ENCODE peak calls at places on chromosomes 5 and 9, in nine cellular contexts. C is body of pancreas; P is stimulated activated CD4-positive, alpha-beta T cell treated with anti-CD3 and anti-CD28 coated beads, Interleukin-12 subunit alpha, Interleukin-12 subunit beta, amount 100 ng/mL, for 4 hours; L is naive thymus-derived CD8-positive, alpha-beta T cell; D is aorta; Q is adrenal gland; W is fibroblast of lung; O is T-helper 2 cell; S is AG10803. U is an unnamed sample.
A peak's percentile ranks its signal among the peaks of the same experiment; 100 is the strongest.

GRCh38 chr5:75723378-75723777 is 6.1 kb upstream of the POC5 start:
- DNase-seq in C (no peak), P (no peak), L (no peak), D (no peak), Q (no peak), W (no peak), O (no peak), S (no peak), U (no peak)

GRCh38 chr9:126379661-126380365 is 53.2 kb downstream of the MVB12B start:
- DNase-seq in C (no peak), P (no peak), L (no peak), D (no peak), Q (no peak), W (peak; percentile 62), O (no peak), S (no peak), U (no peak)

GRCh38 chr9:32422237-32422806 is 37.9 kb downstream of the ACO1 start:
- DNase-seq in C (no peak), P (no peak), L (no peak), D (no peak), Q (no peak), W (no peak), O (no peak), S (no peak), U (no peak)

GRCh38 chr5:147481376-147481775 is 28.5 kb downstream of the DPYSL3 start:
- DNase-seq in C (no peak), P (no peak), L (no peak), D (no peak), Q (no peak), W (peak; percentile 98), O (no peak), S (peak; percentile 90), U (no peak)

GRCh38 chr9:14433841-14434511 is 120.0 kb upstream of the NFIB start:
- DNase-seq in C (peak; percentile 18), P (no peak), L (no peak), D (no peak), Q (peak; percentile 25), W (peak; percentile 63), O (no peak), S (peak; percentile 63), U (peak; percentile 22)

GRCh38 chr5:85515588-85515987 is 1102.2 kb upstream of the COX7C start:
- DNase-seq in C (no peak), P (no peak), L (no peak), D (no peak), Q (no peak), W (no peak), O (no peak), S (no peak), U (no peak)

GRCh38 chr5:32916648-32917047 is 205.5 kb downstream of the NPR3 start:
- DNase-seq in C (peak; percentile 13), P (no peak), L (no peak), D (no peak), Q (peak; percentile 18), W (peak; percentile 29), O (no peak), S (peak; percentile 53), U (no peak)

GRCh38 chr9:130906727-130907416 is 10.3 kb upstream of the QRFP start:
- DNase-seq in C (no peak), P (no peak), L (no peak), D (no peak), Q (no peak), W (no peak), O (no peak), S (no peak), U (no peak)

GRCh38 chr5:14326035-14326909 is 183.1 kb downstream of the TRIO start:
- DNase-seq in C (no peak), P (no peak), L (no peak), D (no peak), Q (no peak), W (no peak), O (no peak), S (no peak), U (no peak)

GRCh38 chr9:121984726-121985402 is 108.2 kb downstream of the TTLL11 start:
- DNase-seq in C (no peak), P (no peak), L (no peak), D (no peak), Q (no peak), W (peak; percentile 91), O (no peak), S (peak; percentile 94), U (no peak)

GRCh38 chr5:32964246-32964645 is 253.1 kb downstream of the NPR3 start:
- DNase-seq in C (no peak), P (no peak), L (no peak), D (no peak), Q (no peak), W (peak; percentile 38), O (no peak), S (peak; percentile 69), U (no peak)

GRCh38 chr9:4955836-4956235 is 29.2 kb upstream of the JAK2 start:
- DNase-seq in C (no peak), P (no peak), L (no peak), D (no peak), Q (no peak), W (no peak), O (no peak), S (no peak), U (no peak)

GRCh38 chr5:85428426-85428934 is 1043.8 kb upstream of the EDIL3 start:
- DNase-seq in C (no peak), P (no peak), L (no peak), D (no peak), Q (no peak), W (no peak), O (no peak), S (no peak), U (no peak)

GRCh38 chr5:174744896-174745295 is 20.5 kb downstream of the MSX2 start:
- DNase-seq in C (no peak), P (no peak), L (no peak), D (no peak), Q (no peak), W (peak; percentile 33), O (no peak), S (no peak), U (no peak)

GRCh38 chr5:111010783-111011182 is 60.7 kb upstream of the TSLP start:
- DNase-seq in C (no peak), P (no peak), L (no peak), D (no peak), Q (no peak), W (no peak), O (no peak), S (no peak), U (no peak)

GRCh38 chr9:90961375-90961774 is 159.8 kb downstream of the SYK start:
- DNase-seq in C (no peak), P (no peak), L (no peak), D (peak; percentile 60), Q (no peak), W (peak; percentile 70), O (no peak), S (peak; percentile 38), U (peak; percentile 83)

GRCh38 chr5:140312067-140312790 is 9.3 kb upstream of the PFDN1 start:
- DNase-seq in C (peak; percentile 42), P (no peak), L (no peak), D (peak; percentile 62), Q (peak; percentile 47), W (peak; percentile 98), O (no peak), S (peak; percentile 89), U (no peak)

GRCh38 chr5:127846884-127847283 is 143.7 kb downstream of the CCDC192 start:
- DNase-seq in C (no peak), P (no peak), L (no peak), D (no peak), Q (no peak), W (no peak), O (no peak), S (no peak), U (no peak)

GRCh38 chr9:128634111-128634510 is 22.5 kb downstream of the DYNC2I2 start:
- DNase-seq in C (no peak), P (no peak), L (no peak), D (peak; percentile 30), Q (no peak), W (no peak), O (no peak), S (no peak), U (no peak)

GRCh38 chr5:1499851-1500250 is 23.9 kb downstream of the LPCAT1 start:
- DNase-seq in C (no peak), P (no peak), L (no peak), D (no peak), Q (no peak), W (no peak), O (no peak), S (no peak), U (no peak)

GRCh38 chr5:139386039-139386438 is 2.9 kb upstream of the SLC23A1 start:
- DNase-seq in C (no peak), P (no peak), L (no peak), D (no peak), Q (no peak), W (no peak), O (no peak), S (no peak), U (no peak)

GRCh38 chr9:134976403-134976802 is 58.7 kb upstream of the FCN1 start:
- DNase-seq in C (no peak), P (no peak), L (no peak), D (no peak), Q (no peak), W (no peak), O (no peak), S (no peak), U (no peak)

GRCh38 chr5:84088996-84089395 is 295.7 kb downstream of the EDIL3 start:
- DNase-seq in C (no peak), P (no peak), L (no peak), D (no peak), Q (peak; percentile 10), W (peak; percentile 34), O (no peak), S (peak; percentile 23), U (peak; percentile 5)

GRCh38 chr5:153717287-153717686 is 226.8 kb downstream of the GRIA1 start:
- DNase-seq in C (no peak), P (no peak), L (no peak), D (no peak), Q (no peak), W (no peak), O (no peak), S (no peak), U (no peak)

GRCh38 chr5:125274938-125275759 is 528.7 kb upstream of the ZNF608 start:
- DNase-seq in C (no peak), P (no peak), L (no peak), D (no peak), Q (no peak), W (peak; percentile 50), O (no peak), S (no peak), U (peak; percentile 40)

GRCh38 chr9:8401961-8402701 is 602.6 kb upstream of the DMAC1 start:
- DNase-seq in C (no peak), P (no peak), L (no peak), D (no peak), Q (no peak), W (no peak), O (no peak), S (no peak), U (peak; percentile 36)

GRCh38 chr5:160165137-160166068 is 46.2 kb upstream of the PWWP2A start:
- DNase-seq in C (peak; percentile 83), P (no peak), L (no peak), D (peak; percentile 96), Q (peak; percentile 90), W (peak; percentile 99), O (no peak), S (peak; percentile 99), U (no peak)

GRCh38 chr5:2168601-2169416 is 286.1 kb upstream of the IRX4 start:
- DNase-seq in C (no peak), P (no peak), L (no peak), D (no peak), Q (no peak), W (no peak), O (no peak), S (no peak), U (no peak)

GRCh38 chr5:56314536-56314935 is 81.4 kb upstream of the ANKRD55 start:
- DNase-seq in C (no peak), P (no peak), L (peak; percentile 22), D (no peak), Q (no peak), W (no peak), O (peak; percentile 33), S (no peak), U (no peak)

GRCh38 chr9:26148128-26148527 is 469.9 kb upstream of the TUSC1 start:
- DNase-seq in C (no peak), P (no peak), L (no peak), D (no peak), Q (no peak), W (no peak), O (no peak), S (no peak), U (no peak)

U was measured in NCI-H345.